ENCODE peak calls at places on chromosomes 6 and 20, in ten cellular contexts. J, F, W, N, D, C, G, P, B and V are unnamed samples.

GRCh38 chr6:140915001-140915950 is 1217.4 kb upstream of the GJE1 start:
- DNase-seq in J (no peak), F (no peak), W (no peak), N (no peak), D (no peak), C (no peak), G (no peak), P (peak; percentile 6), B (no peak), V (no peak)

GRCh38 chr6:84979541-84979940 is 215.1 kb upstream of the TBX18 start:
- DNase-seq in J (no peak), F (no peak), W (no peak), N (no peak), D (no peak), C (no peak), G (no peak), P (peak; percentile 3), B (no peak), V (no peak)

GRCh38 chr6:26538936-26539615 is 910 bp downstream of the HMGN4 start:
- DNase-seq in J (no peak), F (no peak), W (no peak), N (no peak), D (no peak), C (no peak), G (no peak), P (peak; percentile 54), B (no peak), V (no peak)

GRCh38 chr20:59817846-59818245 is 115.6 kb downstream of the SYCP2 start:
- DNase-seq in J (no peak), F (no peak), W (no peak), N (no peak), D (no peak), C (no peak), G (no peak), P (no peak), B (peak; percentile 2), V (peak; percentile 42)

GRCh38 chr6:63582579-63583231 is 10.4 kb downstream of the LOC128125822 start:
- DNase-seq in J (no peak), F (no peak), W (no peak), N (no peak), D (no peak), C (no peak), G (no peak), P (no peak), B (no peak), V (no peak)

GRCh38 chr20:50784464-50784863 is 10.4 kb upstream of the BCAS4 start:
- DNase-seq in J (no peak), F (no peak), W (no peak), N (no peak), D (no peak), C (no peak), G (no peak), P (no peak), B (no peak), V (no peak)

GRCh38 chr20:44334306-44334705 is 2.5 kb upstream of the R3HDML start:
- DNase-seq in J (no peak), F (peak; percentile 55), W (no peak), N (no peak), D (no peak), C (no peak), G (no peak), P (no peak), B (no peak), V (no peak)

GRCh38 chr6:53112871-53113270 is 35.8 kb downstream of the GCM1 start:
- DNase-seq in J (no peak), F (no peak), W (no peak), N (no peak), D (no peak), C (no peak), G (no peak), P (no peak), B (no peak), V (no peak)

GRCh38 chr20:2820084-2820895 is 4.1 kb downstream of the TMEM239 start:
- DNase-seq in J (no peak), F (peak; percentile 48), W (no peak), N (peak; percentile 13), D (no peak), C (no peak), G (no peak), P (peak; percentile 55), B (no peak), V (peak; percentile 85)

GRCh38 chr6:41531591-41532582 is 14.3 kb upstream of the FOXP4 start:
- DNase-seq in J (no peak), F (no peak), W (peak; percentile 43), N (peak; percentile 64), D (peak; percentile 62), C (peak; percentile 77), G (no peak), P (peak; percentile 86), B (no peak), V (peak; percentile 71)

GRCh38 chr6:112911949-112912348 is 564.8 kb downstream of the RFPL4B start:
- DNase-seq in J (no peak), F (no peak), W (no peak), N (no peak), D (peak; percentile 50), C (no peak), G (no peak), P (peak; percentile 28), B (no peak), V (no peak)

GRCh38 chr6:161061576-161061975 is 70.0 kb downstream of the MAP3K4 start:
- DNase-seq in J (no peak), F (no peak), W (no peak), N (no peak), D (no peak), C (no peak), G (no peak), P (no peak), B (no peak), V (no peak)

GRCh38 chr6:43297644-43298564 is at the start of gene SLC22A7:
- DNase-seq in J (no peak), F (no peak), W (no peak), N (no peak), D (no peak), C (no peak), G (no peak), P (no peak), B (peak; percentile 73), V (no peak)

GRCh38 chr6:2993755-2994317 is 5.9 kb upstream of the NQO2 start:
- DNase-seq in J (no peak), F (no peak), W (no peak), N (no peak), D (no peak), C (no peak), G (no peak), P (no peak), B (no peak), V (no peak)

GRCh38 chr6:145187491-145188206 is 547.7 kb downstream of the EPM2A start:
- DNase-seq in J (no peak), F (no peak), W (no peak), N (no peak), D (no peak), C (no peak), G (no peak), P (no peak), B (no peak), V (no peak)

GRCh38 chr6:167666571-167667203 is 160.0 kb upstream of the AFDN start:
- DNase-seq in J (no peak), F (no peak), W (no peak), N (no peak), D (no peak), C (no peak), G (no peak), P (no peak), B (no peak), V (no peak)

GRCh38 chr6:127464881-127465459 is 5.8 kb upstream of the KIAA0408 start:
- DNase-seq in J (no peak), F (peak; percentile 73), W (peak; percentile 10), N (peak; percentile 70), D (no peak), C (peak; percentile 63), G (peak; percentile 17), P (peak; percentile 90), B (peak; percentile 76), V (no peak)

GRCh38 chr20:35902545-35902941 is 51.8 kb downstream of the SCAND1 start:
- DNase-seq in J (no peak), F (no peak), W (no peak), N (no peak), D (no peak), C (no peak), G (no peak), P (no peak), B (no peak), V (no peak)

GRCh38 chr6:125913864-125914351 is 42.7 kb upstream of the HINT3 start:
- DNase-seq in J (no peak), F (no peak), W (no peak), N (no peak), D (peak; percentile 91), C (no peak), G (no peak), P (peak; percentile 96), B (no peak), V (no peak)

GRCh38 chr20:43243672-43244269 is 54.1 kb upstream of the PTPRT start:
- DNase-seq in J (no peak), F (no peak), W (no peak), N (no peak), D (no peak), C (no peak), G (no peak), P (no peak), B (peak; percentile 16), V (no peak)

GRCh38 chr6:109713097-109713496 is 22.0 kb downstream of the FIG4 start:
- DNase-seq in J (no peak), F (no peak), W (no peak), N (no peak), D (no peak), C (peak; percentile 33), G (no peak), P (no peak), B (no peak), V (peak; percentile 45)

GRCh38 chr20:61807426-61808160 is 258.1 kb downstream of the TAF4 start:
- DNase-seq in J (no peak), F (peak; percentile 37), W (no peak), N (no peak), D (no peak), C (no peak), G (no peak), P (no peak), B (no peak), V (peak; percentile 48)

GRCh38 chr6:158048589-158048988 is 66.9 kb downstream of the SYNJ2 start:
- DNase-seq in J (no peak), F (peak; percentile 39), W (no peak), N (no peak), D (no peak), C (no peak), G (no peak), P (no peak), B (no peak), V (peak; percentile 36)

GRCh38 chr20:6580486-6580885 is 187.0 kb upstream of the BMP2 start:
- DNase-seq in J (no peak), F (no peak), W (no peak), N (no peak), D (no peak), C (no peak), G (no peak), P (no peak), B (no peak), V (no peak)

GRCh38 chr6:75727206-75727605 is 21.8 kb upstream of the MYO6 start:
- DNase-seq in J (no peak), F (no peak), W (no peak), N (no peak), D (no peak), C (no peak), G (no peak), P (no peak), B (no peak), V (no peak)